ENCODE peak calls at places on chromosomes 5 and 9, in seven cellular contexts. B is Panc1; P is Caco-2; U is CD8-positive, alpha-beta T cell; N is left ventricle myocardium inferior; S is heart left ventricle; T is adrenal gland. K is an unnamed sample. For H3K36me3, the result is how much of the 10 kb centered on the place peaks cover.

GRCh38 chr9:3246231-3246630 is 279.6 kb downstream of the RFX3 start:
- DNase-seq in B (no peak), P (no peak), U (no peak), N (no peak), S (no peak), T (no peak), K (no peak)

GRCh38 chr9:70615566-70616138 is 201.2 kb upstream of the KLF9 start:
- DNase-seq in B (no peak), P (no peak), U (no peak), N (no peak), S (no peak), T (no peak), K (no peak)

GRCh38 chr5:95759634-95760033 is 28.5 kb downstream of the RHOBTB3 start:
- DNase-seq in B (no peak), P (peak), U (no peak), N (no peak), S (no peak), T (no peak), K (no peak)

GRCh38 chr9:132546148-132547051 is 36.0 kb upstream of the BARHL1 start:
- DNase-seq in B (no peak), P (peak), U (no peak), N (peak), S (peak), T (peak), K (peak)

GRCh38 chr5:133386662-133387061 is 225.7 kb downstream of the FSTL4 start:
- DNase-seq in B (no peak), P (no peak), U (no peak), N (no peak), S (no peak), T (no peak), K (peak)

GRCh38 chr9:14722391-14723035 is at the start of gene CER1:
- DNase-seq in B (no peak), P (no peak), U (no peak), N (no peak), S (no peak), T (no peak), K (no peak)

GRCh38 chr5:102289251-102289899 is 6.7 kb downstream of the SLCO4C1 start:
- DNase-seq in B (no peak), P (no peak), U (no peak), N (no peak), S (no peak), T (no peak), K (no peak)

GRCh38 chr5:67196537-67197059 is at the start of gene CD180:
- DNase-seq in B (no peak), P (no peak), U (no peak), N (peak), S (peak), T (no peak), K (no peak)

GRCh38 chr9:71729816-71730526 is 38.3 kb downstream of the CEMIP2 start:
- DNase-seq in B (no peak), P (no peak), U (no peak), N (no peak), S (no peak), T (no peak), K (no peak)

GRCh38 chr5:132396589-132397001 is 27.1 kb downstream of the SLC22A5 start:
- DNase-seq in B (no peak), P (no peak), U (no peak), N (no peak), S (no peak), T (no peak), K (no peak)

GRCh38 chr9:15295761-15296405 is 11.1 kb downstream of the TTC39B start:
- DNase-seq in B (no peak), P (no peak), U (no peak), N (no peak), S (no peak), T (peak), K (no peak)

GRCh38 chr5:107496466-107496865 is 174.3 kb downstream of the EFNA5 start:
- DNase-seq in B (no peak), P (no peak), U (no peak), N (no peak), S (no peak), T (no peak), K (no peak)

GRCh38 chr9:117434568-117434967 is 19.7 kb upstream of the ASTN2 start:
- DNase-seq in B (no peak), P (no peak), U (no peak), N (no peak), S (no peak), T (no peak), K (no peak)

GRCh38 chr9:21017092-21017491 is 14.3 kb downstream of the HACD4 start:
- DNase-seq in B (no peak), P (no peak), U (no peak), N (no peak), S (no peak), T (no peak), K (no peak)

GRCh38 chr5:75933489-75933888 is 149.7 kb upstream of the SV2C start:
- DNase-seq in B (no peak), P (no peak), U (no peak), N (no peak), S (no peak), T (no peak), K (no peak)

GRCh38 chr9:137301086-137301947 is 754 bp downstream of the NRARP start:
- DNase-seq in B (no peak), P (peak), U (no peak), N (peak), S (peak), T (no peak), K (no peak)

GRCh38 chr5:170623576-170624181 is 119.9 kb downstream of the KCNIP1 start:
- DNase-seq in B (no peak), P (peak), U (no peak), N (no peak), S (peak), T (peak), K (peak)

GRCh38 chr5:17255471-17256016 is 38.1 kb downstream of the BASP1 start:
- DNase-seq in B (no peak), P (no peak), U (no peak), N (no peak), S (no peak), T (no peak), K (no peak)

GRCh38 chr9:70387663-70388062 is 26.8 kb downstream of the KLF9 start:
- DNase-seq in B (no peak), P (no peak), U (no peak), N (no peak), S (no peak), T (no peak), K (no peak)

GRCh38 chr5:5140051-5141010 is at the start of gene ADAMTS16:
- DNase-seq in B (no peak), P (no peak), U (no peak), N (no peak), S (no peak), T (no peak), K (peak)

GRCh38 chr5:161925960-161926359 is 78.0 kb downstream of the GABRA1 start:
- DNase-seq in B (no peak), P (peak), U (no peak), N (no peak), S (no peak), T (no peak), K (no peak)

GRCh38 chr5:158200624-158201023 is 341.7 kb upstream of the CLINT1 start:
- DNase-seq in B (no peak), P (no peak), U (no peak), N (no peak), S (no peak), T (no peak), K (no peak)

GRCh38 chr9:128408963-128409431 is 11.7 kb upstream of the CERCAM start:
- DNase-seq in B (no peak), P (no peak), U (no peak), N (no peak), S (no peak), T (no peak), K (no peak)

GRCh38 chr5:82004511-82004910 is 32.7 kb downstream of the ATG10 start:
- DNase-seq in B (peak), P (no peak), U (no peak), N (no peak), S (no peak), T (no peak), K (no peak)

GRCh38 chr9:111833941-111834340 is 39.2 kb upstream of the SHOC1 start:
- DNase-seq in B (no peak), P (no peak), U (no peak), N (no peak), S (no peak), T (peak), K (no peak)

GRCh38 chr9:76221423-76221822 is 172.8 kb downstream of the RFK start:
- DNase-seq in B (no peak), P (no peak), U (no peak), N (no peak), S (no peak), T (no peak), K (no peak)

GRCh38 chr9:76218151-76218867 is 175.9 kb downstream of the RFK start:
- DNase-seq in B (no peak), P (no peak), U (no peak), N (no peak), S (no peak), T (no peak), K (no peak)

GRCh38 chr9:76218868-76219462 is 175.3 kb downstream of the RFK start:
- DNase-seq in B (no peak), P (no peak), U (no peak), N (no peak), S (no peak), T (no peak), K (no peak)

GRCh38 chr9:76216161-76216649 is 178.0 kb downstream of the RFK start:
- DNase-seq in B (no peak), P (no peak), U (no peak), N (no peak), S (no peak), T (no peak), K (no peak)

GRCh38 chr9:76219555-76220151 is 174.6 kb downstream of the RFK start:
- DNase-seq in B (no peak), P (no peak), U (no peak), N (no peak), S (no peak), T (no peak), K (no peak)
- TF ChIP-seq CTCF in B (no peak), P (no peak), U (no peak), N (peak), S (peak), T (no peak), K (no peak)

GRCh38 chr9:105004466-105005090 is 76.6 kb upstream of the ABCA1 start:
- DNase-seq in B (no peak), P (no peak), U (no peak), N (no peak), S (no peak), T (no peak), K (no peak)

GRCh38 chr9:105006514-105006913 is 78.6 kb upstream of the ABCA1 start:
- DNase-seq in B (no peak), P (no peak), U (no peak), N (no peak), S (no peak), T (no peak), K (no peak)

DNA sequence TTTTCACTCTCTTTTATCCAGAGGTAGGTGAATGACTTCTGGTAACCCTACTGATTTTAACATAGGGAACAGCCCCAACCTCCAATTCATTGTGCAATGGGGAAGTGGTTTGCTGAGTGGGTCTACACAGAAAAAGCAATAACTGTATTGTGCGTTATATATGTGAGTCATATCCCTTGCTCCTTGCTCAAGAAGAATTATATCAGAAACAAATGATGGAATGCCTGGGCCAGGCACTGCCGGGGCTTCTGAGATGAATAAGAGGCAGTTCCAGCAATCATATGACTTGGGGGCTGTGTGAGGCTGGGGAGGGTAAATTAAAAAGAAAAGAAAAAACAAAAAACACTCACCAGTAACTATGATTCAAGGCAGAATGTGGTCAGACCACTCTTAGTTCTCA is 79.2 kb upstream of the ABCA1 start:
- DNase-seq in B (peak), P (no peak), U (no peak), N (no peak), S (no peak), T (peak), K (peak)
- H3K4me3 ChIP-seq in B (no peak), P (no peak), U (no peak), N (no peak), S (no peak), T (no peak), K (no peak)

DNA sequence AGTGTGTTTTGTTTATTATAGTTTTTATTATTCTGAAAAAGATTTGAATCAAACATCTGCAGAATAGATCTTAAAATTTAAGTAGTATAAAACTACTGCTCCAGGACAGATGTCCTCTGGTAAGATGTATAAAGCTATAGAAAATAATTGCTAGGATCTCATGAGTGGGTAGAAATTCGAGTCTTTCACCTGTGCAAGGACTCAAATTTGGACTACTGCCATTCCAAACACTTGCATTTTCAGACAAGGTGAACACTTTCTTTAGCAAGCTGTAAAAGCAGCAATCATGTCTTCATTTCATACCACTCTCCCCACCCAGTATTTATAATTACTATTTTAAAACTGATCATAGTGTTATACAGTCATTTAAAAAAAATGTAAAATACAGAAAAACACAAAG is 20.7 kb downstream of the SKP2 start:
- DNase-seq in B (no peak), P (no peak), U (no peak), N (no peak), S (no peak), T (no peak), K (no peak)
- H3K36me3 ChIP-seq in B (under half), P (under half), U (under half), N (half or more), S (half or more), T (under half), K (under half)

GRCh38 chr5:115842089-115842881 is 550 bp downstream of the AP3S1 start:
- DNase-seq in B (no peak), P (peak), U (peak), N (no peak), S (no peak), T (no peak), K (no peak)
- TF ChIP-seq CTCF in B (peak), P (no peak), U (no peak), N (peak), S (no peak), T (no peak), K (no peak)

GRCh38 chr5:116573279-116573616 is 1.4 kb downstream of the SEMA6A start:
- DNase-seq in B (no peak), P (peak), U (no peak), N (peak), S (peak), T (peak), K (peak)

GRCh38 chr5:116572375-116573278 is 2.0 kb downstream of the SEMA6A start:
- DNase-seq in B (no peak), P (peak), U (no peak), N (peak), S (peak), T (peak), K (peak)

GRCh38 chr5:116574682-116575634 is at the start of gene SEMA6A:
- DNase-seq in B (no peak), P (peak), U (no peak), N (peak), S (peak), T (peak), K (peak)

GRCh38 chr5:116575635-116576042 is 1.0 kb upstream of the SEMA6A start:
- DNase-seq in B (no peak), P (no peak), U (no peak), N (no peak), S (no peak), T (peak), K (no peak)

DNA sequence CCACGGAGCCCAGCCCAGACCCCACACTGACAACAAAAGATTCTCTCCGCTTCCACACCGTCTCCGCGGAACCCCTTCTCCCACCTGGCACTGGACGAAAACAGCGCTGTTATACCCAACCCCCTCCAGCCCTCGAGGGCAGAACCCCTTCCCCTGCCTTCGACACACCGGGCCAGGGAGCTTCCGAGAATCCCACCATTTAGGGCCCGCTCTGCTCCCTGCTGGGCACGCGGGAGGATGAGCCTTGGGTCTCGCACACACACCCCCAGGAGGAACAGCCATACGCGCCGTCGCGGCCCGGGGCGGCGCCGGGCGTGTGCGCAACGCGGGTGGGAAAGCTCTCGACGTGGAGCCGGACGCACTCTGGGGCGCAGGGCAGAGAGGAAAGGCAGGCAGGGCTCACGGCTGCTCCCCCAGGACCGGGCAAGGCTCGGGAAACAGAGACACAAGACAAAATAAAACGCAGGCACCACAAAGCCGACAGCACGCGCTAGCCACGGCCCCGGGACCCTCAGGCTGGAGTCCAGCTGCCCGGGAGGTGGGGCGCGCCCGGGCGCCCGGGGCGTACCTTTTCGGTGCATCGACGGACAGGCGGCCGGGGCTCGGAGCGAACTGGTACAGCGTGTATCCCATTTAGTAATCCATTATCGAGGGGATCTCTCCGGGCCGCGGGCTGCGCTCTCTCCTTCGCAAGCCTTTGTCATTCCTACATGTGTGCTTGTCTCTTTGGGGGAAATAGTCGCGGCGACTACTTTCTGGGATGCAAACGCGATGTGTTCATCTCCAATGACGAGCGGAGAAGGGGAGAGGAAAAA is 799 bp downstream of the SEMA6A start:
- DNase-seq in B (no peak), P (peak), U (no peak), N (peak), S (no peak), T (peak), K (no peak)
- H3K4me3 ChIP-seq in B (peak), P (peak), U (no peak), N (peak), S (peak), T (peak), K (peak)

GRCh38 chr9:124328285-124328684 is 70.5 kb downstream of the NEK6 start:
- DNase-seq in B (no peak), P (no peak), U (no peak), N (no peak), S (no peak), T (no peak), K (no peak)
- H3K36me3 ChIP-seq in B (under half), P (under half), U (under half), N (under half), S (under half), T (under half), K (under half)

DNA sequence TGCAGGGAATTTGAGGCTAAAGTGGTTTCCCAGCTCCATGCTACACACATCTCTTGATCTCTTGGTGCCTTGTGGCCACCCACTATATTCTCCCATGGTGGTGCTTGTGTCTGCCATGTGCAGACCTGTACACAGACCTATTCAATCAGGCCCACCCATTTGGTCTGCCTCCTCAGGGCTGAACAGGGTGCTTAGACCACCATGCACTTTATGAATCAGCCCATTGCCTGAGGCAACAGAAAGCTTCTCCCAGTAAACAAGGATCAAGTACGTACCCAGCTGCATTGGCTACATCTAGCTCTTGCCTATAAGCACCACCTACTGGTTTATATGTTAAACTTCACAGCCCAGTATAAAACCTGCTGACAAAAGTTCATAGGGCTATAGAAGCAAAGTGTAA is 664.3 kb upstream of the EDIL3 start:
- DNase-seq in B (no peak), P (peak), U (no peak), N (no peak), S (no peak), T (no peak), K (no peak)
- TF ChIP-seq CTCF in B (peak), P (no peak), U (no peak), N (peak), S (peak), T (peak), K (no peak)

DNA sequence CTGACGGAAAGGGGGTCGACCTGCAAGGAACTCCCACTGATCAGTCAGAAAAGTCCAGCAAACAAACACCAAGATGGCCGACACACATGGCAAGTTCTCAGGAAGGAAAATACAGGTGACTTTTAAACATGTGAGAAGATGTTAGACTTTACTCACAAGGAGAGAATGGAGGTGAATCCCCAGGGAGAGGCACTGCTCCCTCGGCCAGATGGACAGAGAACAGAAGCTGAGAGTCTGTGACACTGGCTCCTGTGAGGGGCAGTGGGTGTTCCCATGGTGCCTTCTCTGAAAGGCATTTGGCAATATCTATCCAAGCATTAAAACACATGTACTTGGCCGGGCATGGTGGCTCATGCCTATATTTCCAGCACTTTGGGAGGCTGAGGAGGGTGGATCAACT is 22.8 kb downstream of the COL5A1 start:
- DNase-seq in B (no peak), P (no peak), U (no peak), N (peak), S (no peak), T (no peak), K (peak)
- H3K4me3 ChIP-seq in B (no peak), P (no peak), U (no peak), N (no peak), S (no peak), T (no peak), K (no peak)

DNA sequence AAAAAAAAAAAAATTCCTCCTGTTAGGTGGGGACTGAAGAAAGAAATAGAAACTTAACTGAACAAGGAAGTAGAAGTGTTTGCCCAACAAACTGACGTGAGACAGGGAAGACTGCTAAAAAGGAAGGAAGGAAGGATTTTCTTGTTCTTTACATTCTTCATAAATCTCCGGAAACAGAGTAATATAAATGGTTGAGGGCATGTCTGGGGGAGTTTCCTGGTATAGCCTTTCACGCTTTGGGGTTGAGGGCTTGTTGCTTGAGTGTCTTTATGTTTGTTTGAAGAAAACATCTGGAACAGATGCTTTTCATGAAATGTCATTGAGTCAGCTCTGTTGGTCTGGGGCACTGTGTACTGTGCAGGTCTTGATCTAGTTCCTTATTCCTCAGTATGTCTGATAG is 3.1 kb downstream of the TOR1B start:
- DNase-seq in B (no peak), P (no peak), U (no peak), N (no peak), S (no peak), T (no peak), K (no peak)
- H3K36me3 ChIP-seq in B (under half), P (under half), U (under half), N (under half), S (under half), T (under half), K (under half)

K was measured in sigmoid colon.